ENCODE peak calls at places on chromosomes 7 and 10, in eight cellular contexts. H, F, Q, M, E, S, U and R are unnamed samples.

GRCh38 chr10:100969175-100970075 is at the start of gene SEMA4G:
- DNase-seq in F (peak; percentile 78), S (no peak), M (peak; percentile 31), Q (peak; percentile 23), H (no peak), U (peak; percentile 80), E (peak; percentile 88), R (no peak)

GRCh38 chr7:28136885-28137284 is 43.7 kb downstream of the JAZF1 start:
- DNase-seq in F (no peak), M (no peak), H (no peak), S (no peak), Q (no peak), U (no peak), E (no peak), R (no peak)

GRCh38 chr10:92328999-92329398 is 38.0 kb downstream of the MARCHF5 start:
- DNase-seq in E (no peak), S (no peak), H (no peak), M (no peak), U (no peak), F (no peak), Q (no peak), R (no peak)

GRCh38 chr7:100568936-100569844 is 4.5 kb downstream of the SAP25 start:
- DNase-seq in M (no peak), S (peak; percentile 50), E (peak; percentile 94), H (no peak), U (peak; percentile 72), Q (peak; percentile 40), F (peak; percentile 82), R (no peak)

GRCh38 chr10:100655760-100656421 is 89.5 kb upstream of the PAX2 start:
- DNase-seq in M (no peak), H (no peak), Q (no peak), U (no peak), E (peak; percentile 42), F (no peak), S (no peak), R (no peak)

GRCh38 chr7:140519007-140519399 is 39.7 kb upstream of the MKRN1 start:
- DNase-seq in U (peak; percentile 13), H (no peak), M (no peak), Q (no peak), E (no peak), F (peak; percentile 69), S (no peak), R (no peak)

GRCh38 chr10:8637640-8638039 is 583.2 kb downstream of the GATA3 start:
- DNase-seq in Q (no peak), E (no peak), S (no peak), M (no peak), U (no peak), H (no peak), F (no peak), R (no peak)

GRCh38 chr10:97277551-97277950 is 14.9 kb downstream of the ARHGAP19 start:
- DNase-seq in E (no peak), Q (no peak), M (no peak), U (no peak), F (no peak), H (no peak), S (no peak), R (no peak)

GRCh38 chr10:6348091-6348862 is 145.5 kb downstream of the PFKFB3 start:
- DNase-seq in H (no peak), M (peak; percentile 38), E (no peak), Q (peak; percentile 23), S (no peak), F (no peak), U (no peak), R (no peak)

GRCh38 chr7:124440081-124440480 is 325.5 kb downstream of the GPR37 start:
- DNase-seq in S (no peak), M (no peak), U (no peak), H (no peak), Q (no peak), E (no peak), F (no peak), R (no peak)

GRCh38 chr7:133284092-133284491 is 31.2 kb downstream of the EXOC4 start:
- DNase-seq in E (no peak), F (no peak), S (no peak), H (no peak), Q (no peak), U (no peak), M (no peak), R (no peak)

GRCh38 chr10:5477948-5478693 is 21.2 kb downstream of the CALML5 start:
- DNase-seq in S (no peak), M (no peak), H (peak; percentile 35), Q (no peak), F (peak; percentile 34), E (no peak), U (no peak), R (no peak)

GRCh38 chr10:48214701-48215100 is 59.8 kb downstream of the FRMPD2 start:
- DNase-seq in S (no peak), U (no peak), E (no peak), Q (no peak), H (no peak), M (no peak), F (no peak), R (no peak)

GRCh38 chr7:127953966-127954365 is 77.3 kb downstream of the LRRC4 start:
- DNase-seq in M (no peak), F (no peak), H (no peak), Q (no peak), U (no peak), S (no peak), E (peak; percentile 28), R (no peak)

GRCh38 chr7:91553410-91553895 is 289.2 kb downstream of the FZD1 start:
- DNase-seq in E (no peak), H (no peak), Q (no peak), M (no peak), F (no peak), S (no peak), U (no peak), R (no peak)

GRCh38 chr10:17106991-17107390 is 22.6 kb downstream of the CUBN start:
- DNase-seq in F (no peak), S (no peak), Q (no peak), U (no peak), H (no peak), E (no peak), M (no peak), R (no peak)

GRCh38 chr7:68482800-68483199 is 1115.5 kb upstream of the AUTS2 start:
- DNase-seq in E (no peak), Q (no peak), F (no peak), S (no peak), H (no peak), M (no peak), U (no peak), R (no peak)

GRCh38 chr7:13949939-13950338 is 39.5 kb downstream of the ETV1 start:
- DNase-seq in U (no peak), M (no peak), H (no peak), E (no peak), S (no peak), Q (no peak), F (no peak), R (no peak)

GRCh38 chr7:16989883-16990413 is 108.2 kb upstream of the AGR3 start:
- DNase-seq in S (peak; percentile 81), Q (peak; percentile 55), E (no peak), M (peak; percentile 34), H (peak; percentile 77), U (no peak), F (peak; percentile 82), R (peak; percentile 61)

GRCh38 chr7:84811427-84811826 is 375.4 kb downstream of the SEMA3D start:
- DNase-seq in Q (no peak), F (no peak), M (no peak), U (no peak), S (no peak), H (no peak), E (peak; percentile 76), R (no peak)

GRCh38 chr10:27197980-27198645 is 42.5 kb downstream of the ACBD5 start:
- DNase-seq in S (no peak), M (no peak), H (no peak), U (no peak), Q (peak; percentile 41), E (no peak), F (no peak), R (no peak)

GRCh38 chr7:130912086-130912909 is 178.3 kb upstream of the KLF14 start:
- DNase-seq in Q (no peak), M (no peak), H (peak; percentile 62), F (no peak), U (no peak), S (no peak), E (no peak), R (peak; percentile 67)

GRCh38 chr10:33329178-33329577 is 5.3 kb downstream of the NRP1 start:
- DNase-seq in M (no peak), H (no peak), S (no peak), Q (no peak), F (no peak), U (no peak), E (no peak), R (no peak)
- H3K4me3 ChIP-seq in M (peak overlapping the region; percentile 82), H (no peak overlapping the region), S (no peak overlapping the region), Q (peak overlapping the region; percentile 93), F (no peak overlapping the region), U (peak overlapping the region; percentile 95), E (no peak overlapping the region), R (peak overlapping the region; percentile 93)

GRCh38 chr7:90383879-90384278 is 19.4 kb upstream of the CLDN12 start:
- DNase-seq in H (no peak), M (no peak), F (no peak), U (no peak), E (no peak), Q (no peak), S (no peak), R (peak; percentile 15)
- H3K27ac ChIP-seq in H (no peak overlapping the region), M (no peak overlapping the region), F (no peak overlapping the region), U (no peak overlapping the region), E (no peak overlapping the region), Q (no peak overlapping the region), S (no peak overlapping the region), R (peak overlapping the region; percentile 24)

DNA sequence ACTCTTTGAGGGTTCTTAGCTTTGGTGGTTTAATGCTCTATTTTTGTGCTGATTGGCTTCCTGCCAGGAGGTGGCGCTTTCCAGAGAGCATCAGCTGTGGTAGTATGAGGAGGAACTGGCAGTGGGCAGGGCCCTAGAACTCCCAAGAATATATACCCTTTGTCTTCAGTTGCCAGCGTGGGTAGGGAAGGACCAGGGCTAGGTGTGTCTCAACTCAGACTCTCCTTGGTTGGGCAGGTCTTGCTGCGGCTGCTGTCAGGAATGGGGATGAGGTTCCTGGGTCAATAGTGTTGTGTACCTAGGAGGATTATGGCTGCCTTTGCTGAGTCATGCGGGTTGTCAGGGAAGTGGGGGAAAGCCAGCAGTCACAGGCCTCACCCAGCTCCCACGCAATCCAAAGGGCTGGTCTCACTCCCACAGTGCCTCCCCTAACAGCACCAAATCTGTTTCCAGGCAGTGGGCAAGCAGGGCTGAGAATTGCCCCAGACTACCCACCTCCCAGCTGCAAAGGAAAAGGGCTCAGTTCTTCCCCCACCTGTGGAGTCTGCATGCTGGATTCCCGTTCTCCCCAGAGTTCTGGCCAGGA is 191.5 kb downstream of the PHTF2 start:
- DNase-seq in S (no peak), E (no peak), H (no peak), U (no peak), M (no peak), F (no peak), Q (no peak), R (no peak)
- TF ChIP-seq CTCF in S (no peak), E (peak; percentile 57), H (no peak), U (no peak), M (no peak), F (no peak), Q (no peak), R (no peak)

DNA sequence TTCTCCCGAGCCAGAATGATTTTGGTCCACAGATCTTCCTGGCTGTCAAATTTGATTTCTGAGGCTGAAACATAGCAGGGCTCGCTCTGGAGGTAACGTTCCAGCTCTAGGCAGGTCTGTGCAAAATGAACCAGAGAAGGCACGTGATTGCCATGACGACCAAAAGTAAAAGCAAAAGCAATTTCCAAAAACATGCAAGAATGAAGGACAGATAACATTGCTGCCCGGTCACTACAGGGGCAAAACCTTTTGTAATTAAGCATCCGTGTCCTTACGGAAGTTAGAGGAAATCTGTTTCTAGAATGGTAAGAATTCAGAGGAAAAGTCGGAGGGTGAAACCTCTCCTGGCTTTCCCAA is 2.9 kb downstream of the KLF6 start:
- DNase-seq in E (no peak), H (no peak), F (no peak), U (no peak), S (no peak), Q (no peak), M (no peak), R (no peak)
- H3K4me3 ChIP-seq in E (peak overlapping the region; percentile 84), H (peak overlapping the region; percentile 78), F (peak overlapping the region; percentile 84), U (peak overlapping the region; percentile 85), S (peak overlapping the region; percentile 87), Q (peak overlapping the region; percentile 96), M (peak overlapping the region; percentile 87), R (peak overlapping the region; percentile 88)